ENCODE peak calls at places on chromosomes 3 and 15, in six cellular contexts. A is HT1080; B is activated CD8-positive, alpha-beta memory T cell treated with anti-CD3 and anti-CD28 coated beads, Interleukin-2, amount 10 ng/mL, durations not matched to agents 7 days and 5 days; O is activated gamma-delta T cell treated with Interleukin-2 at 50 U/mL for 16 hours; U is right cardiac atrium; J is memory B cell. D is an unnamed sample.
A peak's percentile ranks its signal among the peaks of the same experiment; 100 is the strongest.

GRCh38 chr3:23055733-23056376 is 147.3 kb upstream of the UBE2E2 start:
- DNase-seq in O (no peak), U (no peak), A (peak; percentile 81), B (no peak), J (no peak), D (no peak)

GRCh38 chr3:194976049-194976451 is 290.4 kb downstream of the FAM43A start:
- DNase-seq in A (no peak), O (no peak), B (peak; percentile 18), J (no peak), U (no peak), D (no peak)

GRCh38 chr3:10516835-10517465 is 11.6 kb upstream of the ATP2B2 start:
- DNase-seq in J (no peak), U (no peak), O (no peak), A (no peak), B (no peak), D (no peak)

GRCh38 chr3:127200086-127200691 is 7.3 kb downstream of the PRR23E start:
- DNase-seq in J (no peak), A (no peak), O (no peak), U (no peak), B (no peak), D (no peak)

GRCh38 chr3:29887450-29887849 is 606.6 kb downstream of the RBMS3 start:
- DNase-seq in B (no peak), U (no peak), J (no peak), A (peak; percentile 40), O (no peak), D (no peak)

GRCh38 chr3:194688207-194688711 is 2.6 kb downstream of the FAM43A start:
- DNase-seq in O (peak; percentile 36), B (peak; percentile 44), J (no peak), U (peak; percentile 74), A (no peak), D (no peak)

GRCh38 chr15:91566116-91566515 is 287.4 kb upstream of the SLCO3A1 start:
- DNase-seq in O (no peak), B (no peak), A (peak; percentile 34), U (no peak), J (no peak), D (no peak)

GRCh38 chr3:123951522-123952447 is 9.2 kb downstream of the CCDC14 start:
- DNase-seq in J (no peak), U (no peak), O (no peak), B (no peak), A (no peak), D (no peak)

GRCh38 chr15:101479851-101480612 is 9.5 kb downstream of the PCSK6 start:
- DNase-seq in B (no peak), J (no peak), A (no peak), U (no peak), O (no peak), D (no peak)

GRCh38 chr3:12477256-12477655 is 7.0 kb upstream of the TSEN2 start:
- DNase-seq in A (no peak), B (no peak), J (no peak), O (no peak), U (no peak), D (no peak)

GRCh38 chr3:196650740-196651311 is 11.3 kb downstream of the NRROS start:
- DNase-seq in J (no peak), O (no peak), A (peak; percentile 99), U (peak; percentile 74), B (no peak), D (peak; percentile 15)

GRCh38 chr15:96160269-96160668 is 170.2 kb upstream of the NR2F2 start:
- DNase-seq in B (no peak), J (no peak), O (no peak), U (peak; percentile 83), A (no peak), D (no peak)

GRCh38 chr3:43796041-43796596 is 105.4 kb downstream of the ABHD5 start:
- DNase-seq in J (no peak), U (no peak), O (no peak), A (peak; percentile 78), B (no peak), D (no peak)

GRCh38 chr15:36777941-36778340 is 198.5 kb downstream of the CDIN1 start:
- DNase-seq in O (no peak), A (no peak), B (no peak), J (no peak), U (no peak), D (no peak)

GRCh38 chr3:138381950-138382715 is 33.8 kb downstream of the MRAS start:
- DNase-seq in U (peak; percentile 88), J (no peak), B (no peak), A (no peak), O (no peak), D (no peak)

GRCh38 chr3:189300345-189300744 is 128.6 kb downstream of the TPRG1 start:
- DNase-seq in B (no peak), A (no peak), J (no peak), U (no peak), O (no peak), D (no peak)

GRCh38 chr3:171876651-171877272 is 33.6 kb downstream of the TMEM212 start:
- DNase-seq in O (no peak), U (no peak), B (no peak), A (peak; percentile 85), J (no peak), D (no peak)

GRCh38 chr15:74024687-74025086 is 30.2 kb downstream of the PML start:
- DNase-seq in O (no peak), J (no peak), A (no peak), U (no peak), B (no peak), D (no peak)

GRCh38 chr3:195910499-195910845 is 2.1 kb upstream of the TNK2 start:
- DNase-seq in U (no peak), A (no peak), B (no peak), O (no peak), J (no peak), D (no peak)

GRCh38 chr15:29885183-29885582 is 62.9 kb upstream of the TJP1 start:
- DNase-seq in J (no peak), U (no peak), O (no peak), B (no peak), A (no peak), D (no peak)

GRCh38 chr3:31300802-31301443 is 231.8 kb upstream of the STT3B start:
- DNase-seq in U (no peak), J (no peak), A (no peak), B (no peak), O (no peak), D (no peak)

GRCh38 chr15:96344120-96344705 is 13.7 kb downstream of the NR2F2 start:
- DNase-seq in B (no peak), O (no peak), J (no peak), A (no peak), U (no peak), D (no peak)

GRCh38 chr15:25439456-25439836 is 622 bp upstream of the UBE3A start:
- DNase-seq in J (no peak), O (no peak), U (no peak), A (no peak), B (no peak), D (no peak)

GRCh38 chr3:151371531-151371930 is 13.0 kb downstream of the P2RY12 start:
- DNase-seq in U (no peak), O (no peak), B (no peak), J (no peak), A (no peak), D (no peak)

GRCh38 chr3:78268087-78268486 is 1228.2 kb downstream of the ROBO2 start:
- DNase-seq in A (no peak), O (no peak), U (no peak), J (no peak), B (no peak), D (no peak)

GRCh38 chr15:26210980-26211379 is 347.9 kb upstream of the ATP10A start:
- DNase-seq in O (no peak), J (no peak), A (no peak), U (no peak), B (no peak), D (no peak)